ENCODE peak calls at places on chromosomes 7 and 10, in four cellular contexts. One of them, this sample, is unnamed.

GRCh38 chr10:112461029-112461887 is 14.2 kb downstream of the VTI1A start:
- DNase-seq in HepG2: no peak
- DNase-seq in K562: peak
- DNase-seq in H1: no peak
- DNase-seq in this sample: peak

GRCh38 chr7:3300651-3301471 is at the start of gene SDK1:
- DNase-seq in HepG2: peak
- DNase-seq in K562: peak
- DNase-seq in H1: peak
- DNase-seq in this sample: peak

GRCh38 chr7:121499526-121500123 is 103.5 kb upstream of the FAM3C start:
- DNase-seq in HepG2: no peak
- DNase-seq in K562: no peak
- DNase-seq in H1: no peak
- DNase-seq in this sample: no peak

GRCh38 chr7:31410265-31410664 is 69.7 kb upstream of the NEUROD6 start:
- DNase-seq in HepG2: no peak
- DNase-seq in K562: no peak
- DNase-seq in H1: no peak
- DNase-seq in this sample: no peak

GRCh38 chr7:116918744-116919143 is 34.6 kb upstream of the ST7 start:
- DNase-seq in HepG2: no peak
- DNase-seq in K562: no peak
- DNase-seq in H1: no peak
- DNase-seq in this sample: no peak

GRCh38 chr10:637221-637620 is 52.2 kb downstream of the DIP2C start:
- DNase-seq in HepG2: no peak
- DNase-seq in K562: no peak
- DNase-seq in H1: no peak
- DNase-seq in this sample: no peak

GRCh38 chr10:77230194-77230593 is 407.4 kb downstream of the KCNMA1 start:
- DNase-seq in HepG2: no peak
- DNase-seq in K562: no peak
- DNase-seq in H1: no peak
- DNase-seq in this sample: no peak

GRCh38 chr10:5887029-5887428 is 2.7 kb downstream of the ANKRD16 start:
- DNase-seq in HepG2: no peak
- DNase-seq in K562: no peak
- DNase-seq in H1: no peak
- DNase-seq in this sample: no peak

GRCh38 chr7:157896774-157897555 is 560.2 kb downstream of the DNAJB6 start:
- DNase-seq in HepG2: no peak
- DNase-seq in K562: no peak
- DNase-seq in H1: no peak
- DNase-seq in this sample: no peak

GRCh38 chr10:58637372-58637771 is 124.7 kb downstream of the BICC1 start:
- DNase-seq in HepG2: peak
- DNase-seq in K562: no peak
- DNase-seq in H1: no peak
- DNase-seq in this sample: no peak

GRCh38 chr7:131039836-131040235 is 287.8 kb upstream of the MKLN1 start:
- DNase-seq in HepG2: no peak
- DNase-seq in K562: no peak
- DNase-seq in H1: no peak
- DNase-seq in this sample: no peak

GRCh38 chr7:81684513-81685262 is 85.2 kb downstream of the HGF start:
- DNase-seq in HepG2: peak
- DNase-seq in K562: no peak
- DNase-seq in H1: no peak
- DNase-seq in this sample: peak

GRCh38 chr7:48924433-48924832 is at the start of gene CDC14C:
- DNase-seq in HepG2: no peak
- DNase-seq in K562: no peak
- DNase-seq in H1: no peak
- DNase-seq in this sample: no peak

GRCh38 chr10:43943825-43944360 is 295.2 kb upstream of the ZNF32 start:
- DNase-seq in HepG2: no peak
- DNase-seq in K562: no peak
- DNase-seq in H1: no peak
- DNase-seq in this sample: no peak
- TF ChIP-seq SIN3A in HepG2: no peak
- TF ChIP-seq SIN3A in K562: no peak
- TF ChIP-seq SIN3A in H1: no peak
- TF ChIP-seq SIN3A in this sample: no peak

GRCh38 chr10:25382029-25382810 is 207.4 kb downstream of the GPR158 start:
- DNase-seq in HepG2: no peak
- DNase-seq in K562: no peak
- DNase-seq in H1: no peak
- DNase-seq in this sample: no peak
- TF ChIP-seq FOSL1 in HepG2: no peak
- TF ChIP-seq FOSL1 in K562: no peak
- TF ChIP-seq FOSL1 in H1: no peak
- TF ChIP-seq FOSL1 in this sample: no peak

DNA sequence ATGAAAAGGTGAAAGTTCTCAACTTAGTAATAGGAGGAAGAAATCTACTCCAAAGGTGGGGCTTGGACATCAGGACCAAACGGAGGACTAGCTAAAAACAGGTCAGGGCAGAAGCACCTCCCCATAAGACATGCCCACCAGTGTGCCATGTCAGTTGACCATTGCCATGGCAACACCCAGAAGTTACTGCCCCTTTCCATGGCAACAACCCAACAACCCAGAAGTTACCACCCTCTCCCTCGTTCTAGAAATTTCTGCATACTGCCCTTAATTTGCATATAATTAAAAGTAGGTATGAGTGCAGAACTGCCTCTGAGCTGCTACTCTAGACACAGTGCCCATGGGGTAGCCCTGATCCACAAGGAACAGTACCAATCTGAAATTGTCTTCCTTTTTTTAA is 32.1 kb downstream of the CACUL1 start:
- DNase-seq in HepG2: no peak
- DNase-seq in K562: no peak
- DNase-seq in H1: no peak
- DNase-seq in this sample: no peak
- TF ChIP-seq SIN3A in HepG2: no peak
- TF ChIP-seq SIN3A in K562: no peak
- TF ChIP-seq SIN3A in H1: no peak
- TF ChIP-seq SIN3A in this sample: no peak

DNA sequence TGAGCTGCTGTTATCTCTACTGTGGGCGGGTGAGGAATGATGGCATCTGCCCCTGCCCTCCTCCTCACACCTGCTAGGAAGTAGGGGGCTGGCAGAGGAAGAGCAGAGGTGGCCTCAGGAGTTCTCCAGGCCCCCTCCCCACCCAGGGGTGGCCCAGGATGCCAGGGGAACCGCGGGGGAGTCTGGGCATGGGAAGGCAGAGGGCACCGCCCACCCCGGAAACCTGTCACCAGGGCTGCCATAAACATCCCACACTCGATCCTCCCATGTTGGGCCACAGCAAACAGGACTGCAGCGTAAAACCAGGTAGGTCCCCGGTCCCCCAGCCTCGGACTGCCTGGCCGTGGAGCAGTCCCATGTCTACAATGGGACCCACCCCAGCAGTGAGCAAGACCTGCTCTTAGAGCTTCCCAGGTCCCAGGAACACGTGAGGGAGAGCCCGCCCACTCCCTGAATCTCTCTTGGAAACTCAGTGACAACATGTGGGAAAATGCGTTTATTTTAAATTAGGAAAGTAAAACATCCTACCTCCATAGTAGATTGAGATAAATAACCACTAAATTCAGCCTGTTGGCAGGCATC is 23.4 kb downstream of the EBF3 start:
- DNase-seq in HepG2: no peak
- DNase-seq in K562: no peak
- DNase-seq in H1: no peak
- DNase-seq in this sample: no peak
- TF ChIP-seq FOSL1 in HepG2: no peak
- TF ChIP-seq FOSL1 in K562: no peak
- TF ChIP-seq FOSL1 in H1: no peak
- TF ChIP-seq FOSL1 in this sample: no peak

DNA sequence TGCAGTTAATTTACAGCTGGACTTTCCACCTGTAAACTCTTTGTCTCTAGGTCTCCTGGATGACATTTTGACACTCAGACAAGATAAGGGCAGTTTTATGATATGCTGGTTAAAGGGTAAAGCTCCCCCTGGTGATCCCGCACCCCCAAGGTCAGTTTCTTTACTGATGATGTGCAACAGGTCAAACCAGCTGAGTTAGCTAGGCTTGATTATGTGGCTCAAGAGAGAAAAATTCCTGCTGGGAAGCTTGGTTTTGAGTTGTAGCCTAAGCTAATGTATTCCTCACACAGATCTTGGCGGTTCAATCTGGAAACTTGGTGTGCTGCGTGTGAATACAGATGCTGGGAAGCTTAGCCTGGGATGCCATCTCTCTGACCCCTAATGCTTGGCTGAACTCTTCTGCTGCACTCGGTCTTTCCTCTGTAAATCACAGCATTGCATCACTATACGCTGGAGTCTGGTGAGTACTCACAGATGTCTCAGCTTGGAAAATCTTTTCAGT is 11.4 kb upstream of the AKR1D1 start:
- DNase-seq in HepG2: peak
- DNase-seq in K562: no peak
- DNase-seq in H1: no peak
- DNase-seq in this sample: no peak
- TF ChIP-seq SIN3A in HepG2: no peak
- TF ChIP-seq SIN3A in K562: no peak
- TF ChIP-seq SIN3A in H1: no peak
- TF ChIP-seq SIN3A in this sample: no peak

GRCh38 chr10:65952086-65952485 is 973.8 kb upstream of the LRRTM3 start:
- DNase-seq in HepG2: no peak
- DNase-seq in K562: no peak
- DNase-seq in H1: no peak
- DNase-seq in this sample: no peak

GRCh38 chr10:65949543-65949942 is 976.3 kb upstream of the LRRTM3 start:
- DNase-seq in HepG2: no peak
- DNase-seq in K562: no peak
- DNase-seq in H1: no peak
- DNase-seq in this sample: no peak

GRCh38 chr10:65945071-65945470 is 980.8 kb upstream of the LRRTM3 start:
- DNase-seq in HepG2: no peak
- DNase-seq in K562: no peak
- DNase-seq in H1: no peak
- DNase-seq in this sample: no peak

GRCh38 chr10:65950075-65950474 is 975.8 kb upstream of the LRRTM3 start:
- DNase-seq in HepG2: no peak
- DNase-seq in K562: no peak
- DNase-seq in H1: no peak
- DNase-seq in this sample: no peak
- TF ChIP-seq FOSL1 in HepG2: no peak
- TF ChIP-seq FOSL1 in K562: no peak
- TF ChIP-seq FOSL1 in H1: no peak
- TF ChIP-seq FOSL1 in this sample: no peak

GRCh38 chr10:110503528-110504110 is 5.9 kb downstream of the DUSP5 start:
- DNase-seq in HepG2: no peak
- DNase-seq in K562: no peak
- DNase-seq in H1: no peak
- DNase-seq in this sample: no peak
- TF ChIP-seq SIN3A in HepG2: no peak
- TF ChIP-seq SIN3A in K562: no peak
- TF ChIP-seq SIN3A in H1: no peak
- TF ChIP-seq SIN3A in this sample: no peak

DNA sequence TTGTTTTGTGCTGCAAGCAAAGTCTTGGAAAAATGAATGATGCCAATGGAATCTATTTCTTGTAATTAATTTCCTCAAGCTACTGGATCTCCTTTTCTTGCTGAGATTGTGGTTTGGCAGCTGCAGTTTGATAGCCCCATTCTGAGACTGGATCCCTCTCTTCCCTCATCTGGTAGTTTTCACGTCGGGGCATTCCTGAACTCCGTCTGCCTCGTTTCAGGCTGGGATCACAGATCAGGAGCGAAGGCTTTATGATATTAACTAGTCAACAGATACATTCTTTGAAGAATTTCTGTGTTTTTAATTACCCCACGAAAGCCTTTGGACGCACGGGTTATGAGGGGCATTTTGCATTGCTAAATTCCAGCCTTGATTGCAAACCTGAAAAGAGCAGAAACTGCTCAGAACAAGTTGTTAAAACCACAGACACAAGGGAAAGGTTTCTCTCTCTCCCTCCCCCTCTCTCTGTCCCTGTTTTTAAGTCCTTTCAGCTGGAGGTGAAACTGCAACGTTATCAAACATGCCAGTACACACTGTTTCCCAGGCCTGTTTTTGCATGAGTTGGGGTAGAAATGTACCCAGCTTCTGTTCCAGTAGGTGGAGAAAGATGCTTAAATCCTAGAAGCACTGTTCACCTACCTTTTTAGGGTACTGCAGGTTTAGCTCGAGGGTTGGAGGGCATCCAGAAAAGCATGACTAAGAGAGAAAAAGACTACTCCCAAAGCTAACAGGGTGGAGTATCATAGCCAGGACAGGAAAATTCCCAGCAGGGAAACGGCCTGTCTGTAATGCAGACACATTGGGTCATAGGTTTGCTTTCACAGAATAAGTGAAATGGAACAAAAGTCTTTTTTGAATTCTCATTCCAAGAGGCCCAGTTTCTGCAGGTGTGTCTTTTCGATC is 124.3 kb downstream of the CUX1 start:
- DNase-seq in HepG2: no peak
- DNase-seq in K562: peak
- DNase-seq in H1: no peak
- DNase-seq in this sample: peak
- TF ChIP-seq FOSL1 in HepG2: no peak
- TF ChIP-seq FOSL1 in K562: no peak
- TF ChIP-seq FOSL1 in H1: no peak
- TF ChIP-seq FOSL1 in this sample: peak

This sample was measured in HCT116.